ENCODE peak calls at places on chromosome 2, in four cellular contexts. U, Y, N and C are unnamed samples.

GRCh38 chr2:99878951-99879350 is 263.4 kb downstream of the AFF3 start:
- DNase-seq in U (no peak), Y (no peak), N (no peak), C (no peak)

GRCh38 chr2:117359266-117359970 is 455.1 kb upstream of the DDX18 start:
- DNase-seq in U (no peak), Y (no peak), N (no peak), C (no peak)

GRCh38 chr2:40321224-40321623 is 130.7 kb downstream of the SLC8A1 start:
- DNase-seq in U (no peak), Y (no peak), N (no peak), C (no peak)

GRCh38 chr2:61090386-61090921 is 24.8 kb downstream of the SANBR start:
- DNase-seq in U (no peak), Y (no peak), N (no peak), C (no peak)

GRCh38 chr2:164860694-164861042 is 19.0 kb upstream of the COBLL1 start:
- DNase-seq in U (no peak), Y (no peak), N (no peak), C (no peak)

GRCh38 chr2:73112026-73112912 is 479 bp downstream of the RAB11FIP5 start:
- DNase-seq in U (peak; percentile 69), Y (peak; percentile 71), N (peak; percentile 32), C (peak; percentile 28)

GRCh38 chr2:227472265-227473018 is 486 bp downstream of the AGFG1 start:
- DNase-seq in U (peak; percentile 68), Y (peak; percentile 82), N (peak; percentile 53), C (peak; percentile 45)

GRCh38 chr2:232632904-232633412 is 446 bp upstream of the EFHD1 start:
- DNase-seq in U (peak; percentile 79), Y (no peak), N (peak; percentile 73), C (peak; percentile 72)

GRCh38 chr2:120568089-120568974 is 167.3 kb upstream of the GLI2 start:
- DNase-seq in U (no peak), Y (no peak), N (no peak), C (no peak)

GRCh38 chr2:73902284-73902683 is 9.5 kb downstream of the ACTG2 start:
- DNase-seq in U (no peak), Y (no peak), N (no peak), C (no peak)

GRCh38 chr2:241655516-241656189 is 18.2 kb downstream of the ATG4B start:
- DNase-seq in U (no peak), Y (no peak), N (no peak), C (no peak)

GRCh38 chr2:172680595-172681176 is 55.0 kb upstream of the RAPGEF4 start:
- DNase-seq in U (no peak), Y (no peak), N (no peak), C (no peak)

GRCh38 chr2:128450211-128451015 is 131.7 kb upstream of the HS6ST1 start:
- DNase-seq in U (no peak), Y (peak; percentile 51), N (no peak), C (no peak)

DNA sequence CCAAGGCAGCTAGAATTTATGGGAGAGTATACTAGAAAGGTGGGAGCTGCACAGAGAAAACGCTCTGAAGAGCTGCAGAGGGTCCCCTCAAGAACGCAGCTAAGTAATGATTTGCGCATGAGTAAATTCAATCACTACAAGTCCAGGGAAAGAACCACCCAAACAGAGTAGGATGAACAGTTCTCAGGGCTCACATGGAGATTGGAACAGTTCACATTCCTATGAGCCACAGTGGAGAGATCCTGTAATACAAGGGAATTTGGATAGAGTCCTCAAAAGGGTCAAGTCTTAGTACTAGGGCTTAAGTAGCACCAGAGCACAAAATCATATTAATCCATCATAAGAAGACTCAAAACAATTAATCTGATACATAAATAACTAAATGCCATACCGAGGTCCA is 12.7 kb downstream of the OLA1 start:
- DNase-seq in U (no peak), Y (no peak), N (no peak), C (no peak)
- H3K4me3 ChIP-seq in U (no peak overlapping the region), Y (no peak overlapping the region), N (no peak overlapping the region), C (no peak overlapping the region)

DNA sequence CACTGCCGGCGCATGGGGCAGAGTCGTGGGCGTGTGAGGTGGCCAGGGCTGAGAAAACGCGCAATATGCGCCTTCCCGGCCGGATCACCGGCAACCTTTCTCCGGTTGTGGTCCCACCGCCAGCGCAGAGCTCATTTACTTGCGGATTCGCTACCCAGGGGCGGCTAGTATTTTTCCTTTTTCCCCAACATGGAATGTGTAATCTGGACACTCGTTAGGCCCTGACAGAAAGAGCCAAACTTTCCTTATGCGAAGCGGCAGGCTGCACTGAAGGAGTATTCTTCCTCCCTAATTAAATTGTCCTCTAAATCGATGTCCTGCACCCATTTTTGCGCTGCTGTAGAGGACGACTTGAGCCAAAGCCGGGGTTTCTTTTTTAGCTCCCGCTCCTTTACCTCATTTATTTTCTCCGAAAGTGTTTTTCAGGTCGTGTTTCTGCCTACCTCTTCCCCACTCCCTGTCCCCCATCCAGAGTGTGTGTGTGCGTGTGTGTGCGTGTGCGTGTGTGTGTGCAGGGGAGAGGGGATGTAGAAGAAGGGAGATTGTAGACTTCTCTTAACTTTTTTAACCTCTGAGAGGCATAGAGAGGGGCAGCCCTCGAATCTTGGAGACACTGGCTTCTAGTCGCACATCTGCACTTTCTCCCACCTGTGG is 2.7 kb downstream of the OTX1 start:
- DNase-seq in U (no peak), Y (no peak), N (no peak), C (no peak)
- H3K27me3 ChIP-seq in U (peaks cover 100% of the 10 kb centered on the region), Y (peaks cover 100% of the 10 kb centered on the region), N (peaks cover 74% of the 10 kb centered on the region), C (peaks cover 100% of the 10 kb centered on the region)

GRCh38 chr2:197103363-197103762 is 176.9 kb upstream of the PGAP1 start:
- DNase-seq in U (no peak), Y (no peak), N (no peak), C (no peak)

GRCh38 chr2:197108758-197109157 is 182.3 kb upstream of the PGAP1 start:
- DNase-seq in U (peak; percentile 86), Y (no peak), N (peak; percentile 84), C (peak; percentile 82)

GRCh38 chr2:197109326-197109725 is 182.8 kb upstream of the PGAP1 start:
- DNase-seq in U (no peak), Y (no peak), N (no peak), C (no peak)

GRCh38 chr2:197102202-197102601 is 175.7 kb upstream of the PGAP1 start:
- DNase-seq in U (no peak), Y (no peak), N (no peak), C (no peak)

DNA sequence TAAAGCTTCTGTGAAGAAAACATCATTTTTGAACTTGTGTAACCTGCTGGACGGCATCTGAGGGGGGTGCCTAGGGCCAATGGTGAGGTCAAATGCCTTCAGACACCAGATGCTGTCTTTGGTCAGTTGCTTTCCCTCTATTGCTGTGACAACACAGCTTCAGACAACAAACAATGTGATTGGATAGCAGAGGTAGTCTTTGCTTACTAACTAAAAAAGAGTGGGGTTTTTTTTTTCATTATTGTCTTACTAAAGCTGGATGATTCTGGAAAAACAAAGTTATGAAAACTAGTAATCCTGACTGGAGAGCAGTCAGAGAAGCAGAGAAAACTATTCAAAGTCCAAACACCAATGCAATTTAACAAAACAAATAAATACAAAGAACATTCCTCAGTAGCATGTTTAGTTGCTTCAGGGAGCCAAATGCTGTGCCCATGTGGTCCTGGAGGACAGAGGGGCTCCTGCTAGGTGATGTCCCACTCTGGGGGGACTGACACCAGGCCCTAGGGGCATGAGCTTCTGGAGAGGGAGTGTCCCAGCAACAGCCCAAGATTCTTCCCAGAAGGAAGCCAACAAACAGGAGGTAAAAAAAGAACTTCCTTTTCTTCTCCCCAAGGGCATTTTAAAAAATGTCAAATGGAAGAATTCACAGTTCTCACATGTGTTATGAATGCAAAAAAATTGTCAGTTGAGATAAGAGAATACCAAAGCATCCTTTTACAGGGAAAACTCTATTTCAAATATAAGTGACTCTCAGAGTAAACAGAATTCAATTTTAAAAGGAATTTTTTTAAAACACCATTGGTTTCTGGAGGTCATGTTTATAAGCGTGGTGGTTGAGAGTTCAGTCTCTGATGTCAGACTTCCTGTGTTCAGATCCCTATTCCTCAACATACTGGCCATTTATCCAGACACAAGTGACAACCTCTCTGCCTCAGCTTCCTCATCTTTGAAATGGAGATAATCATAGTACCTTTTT is 181.1 kb upstream of the PGAP1 start:
- DNase-seq in U (no peak), Y (no peak), N (peak; percentile 44), C (peak; percentile 51)
- H3K4me3 ChIP-seq in U (no peak overlapping the region), Y (no peak overlapping the region), N (no peak overlapping the region), C (no peak overlapping the region)

GRCh38 chr2:110877031-110877827 is 144.9 kb downstream of the ACOXL start:
- DNase-seq in U (no peak), Y (no peak), N (no peak), C (no peak)

GRCh38 chr2:110885256-110885655 is 152.9 kb downstream of the ACOXL start:
- DNase-seq in U (no peak), Y (no peak), N (no peak), C (no peak)

GRCh38 chr2:110883401-110883800 is 151.0 kb downstream of the ACOXL start:
- DNase-seq in U (no peak), Y (no peak), N (no peak), C (no peak)

GRCh38 chr2:110878150-110878549 is 145.8 kb downstream of the ACOXL start:
- DNase-seq in U (no peak), Y (no peak), N (no peak), C (no peak)

DNA sequence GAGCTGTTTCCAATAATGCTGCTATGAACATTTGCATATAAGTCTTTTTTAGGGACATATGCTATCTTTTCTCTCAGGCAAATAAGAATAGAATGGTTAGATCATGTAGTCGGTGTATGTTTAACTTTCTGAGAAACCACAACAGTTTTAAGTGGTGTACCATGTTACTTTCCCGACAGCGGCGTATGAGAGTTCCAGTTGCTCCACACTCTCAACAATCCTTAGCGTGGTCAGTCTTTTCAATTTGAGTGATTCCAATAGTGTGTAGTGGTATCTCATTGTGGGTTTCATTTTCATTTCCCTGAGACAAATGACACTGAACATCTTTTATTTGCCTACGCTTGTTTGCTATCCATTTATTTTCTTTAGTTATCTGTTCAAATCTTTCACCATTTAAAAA is 149.5 kb downstream of the ACOXL start:
- DNase-seq in U (no peak), Y (no peak), N (no peak), C (no peak)
- H3K27me3 ChIP-seq in U (no peaks in the 10 kb centered on the region), Y (no peaks in the 10 kb centered on the region), N (peaks cover 1% of the 10 kb centered on the region), C (peaks cover 22% of the 10 kb centered on the region)

GRCh38 chr2:238431431-238431830 is 4.7 kb downstream of the ASB1 start:
- DNase-seq in U (no peak), Y (no peak), N (no peak), C (no peak)

GRCh38 chr2:238430781-238431180 is 4.1 kb downstream of the ASB1 start:
- DNase-seq in U (no peak), Y (no peak), N (no peak), C (no peak)

GRCh38 chr2:238426568-238427434 is at the start of gene ASB1:
- DNase-seq in U (peak; percentile 89), Y (peak; percentile 89), N (peak; percentile 80), C (peak; percentile 79)

GRCh38 chr2:238427435-238428162 is 872 bp downstream of the ASB1 start:
- DNase-seq in U (no peak), Y (peak; percentile 74), N (peak; percentile 40), C (no peak)

GRCh38 chr2:238428866-238429265 is 2.1 kb downstream of the ASB1 start:
- DNase-seq in U (no peak), Y (no peak), N (no peak), C (no peak)
- H3K4me3 ChIP-seq in U (no peak overlapping the region), Y (no peak overlapping the region), N (no peak overlapping the region), C (no peak overlapping the region)

GRCh38 chr2:21696900-21697299 is 573.1 kb downstream of the TDRD15 start:
- DNase-seq in U (no peak), Y (no peak), N (no peak), C (no peak)

GRCh38 chr2:21700644-21701043 is 576.9 kb downstream of the TDRD15 start:
- DNase-seq in U (no peak), Y (no peak), N (no peak), C (no peak)
- H3K27me3 ChIP-seq in U (no peaks in the 10 kb centered on the region), Y (no peaks in the 10 kb centered on the region), N (no peaks in the 10 kb centered on the region), C (no peaks in the 10 kb centered on the region)

GRCh38 chr2:235026137-235026536 is 74.3 kb downstream of the SH3BP4 start:
- DNase-seq in U (no peak), Y (peak; percentile 16), N (no peak), C (no peak)
- H3K4me3 ChIP-seq in U (no peak overlapping the region), Y (no peak overlapping the region), N (no peak overlapping the region), C (no peak overlapping the region)